ENCODE peak calls at places on chromosomes 2 and 18, in five cellular contexts. G, Z, J, D and Q are unnamed samples.
A peak's percentile ranks its signal among the peaks of the same experiment; 100 is the strongest.

GRCh38 chr2:86048383-86048701 is 57.3 kb downstream of the POLR1A start:
- DNase-seq in J (no peak), D (no peak), G (no peak), Z (no peak), Q (no peak)

GRCh38 chr18:79763407-79763806 is 34.3 kb upstream of the KCNG2 start:
- DNase-seq in Z (no peak), G (no peak), D (no peak), J (no peak), Q (no peak)

GRCh38 chr18:34097312-34097711 is 127.4 kb downstream of the NOL4 start:
- DNase-seq in G (no peak), D (no peak), Z (no peak), J (no peak), Q (no peak)

GRCh38 chr2:170052151-170052550 is 125.8 kb upstream of the MYO3B start:
- DNase-seq in G (no peak), D (no peak), Z (no peak), J (no peak), Q (no peak)

GRCh38 chr18:9417081-9417841 is 58.1 kb upstream of the RALBP1 start:
- DNase-seq in J (peak; percentile 49), G (no peak), Z (no peak), D (no peak), Q (no peak)

GRCh38 chr2:43611987-43612894 is 16.4 kb upstream of the THADA start:
- DNase-seq in J (peak; percentile 67), D (no peak), G (peak; percentile 79), Z (peak; percentile 73), Q (no peak)

GRCh38 chr18:13285874-13286273 is 67.3 kb downstream of the LDLRAD4 start:
- DNase-seq in Z (no peak), G (no peak), D (no peak), J (no peak), Q (no peak)

GRCh38 chr2:9025746-9026145 is 22.3 kb upstream of the MBOAT2 start:
- DNase-seq in G (no peak), Z (no peak), D (no peak), J (no peak), Q (no peak)

GRCh38 chr2:197972017-197972416 is 167.6 kb downstream of the PLCL1 start:
- DNase-seq in Z (no peak), D (no peak), G (no peak), J (no peak), Q (peak; percentile 38)

GRCh38 chr2:26190369-26190768 is 17.5 kb downstream of the GAREM2 start:
- DNase-seq in Z (no peak), G (no peak), J (no peak), D (no peak), Q (no peak)

GRCh38 chr18:448116-448515 is 52.4 kb downstream of the COLEC12 start:
- DNase-seq in Z (no peak), G (no peak), J (no peak), D (no peak), Q (no peak)

GRCh38 chr2:974454-974853 is 23.8 kb downstream of the SNTG2 start:
- DNase-seq in G (no peak), D (no peak), J (peak; percentile 56), Z (no peak), Q (no peak)

GRCh38 chr2:32652555-32653209 is 24.8 kb downstream of the TTC27 start:
- DNase-seq in D (no peak), J (no peak), Z (no peak), G (no peak), Q (no peak)

GRCh38 chr2:71944183-71944550 is 203.5 kb downstream of the CYP26B1 start:
- DNase-seq in Z (no peak), D (peak; percentile 59), G (no peak), J (no peak), Q (no peak)